ENCODE peak calls at places on chromosome 11, in six cellular contexts. F, H, G, Q, C and W are unnamed samples.

GRCh38 chr11:75319035-75319877 is 32.2 kb downstream of the ARRB1 start:
- DNase-seq in F (no peak), H (no peak), G (peak; percentile 25), Q (peak; percentile 67), C (no peak), W (no peak)

GRCh38 chr11:2483426-2483825 is 38.6 kb downstream of the KCNQ1 start:
- DNase-seq in F (no peak), H (no peak), G (no peak), Q (no peak), C (no peak), W (no peak)

GRCh38 chr11:84316866-84317560 is 1030.8 kb upstream of the CCDC90B start:
- DNase-seq in F (no peak), H (peak; percentile 15), G (no peak), Q (no peak), C (no peak), W (peak; percentile 1)

GRCh38 chr11:119335655-119336543 is 1.6 kb downstream of the RNF26 start:
- DNase-seq in F (peak; percentile 80), H (no peak), G (no peak), Q (no peak), C (no peak), W (no peak)

GRCh38 chr11:3166268-3167142 is 1.4 kb upstream of the OSBPL5 start:
- DNase-seq in F (peak; percentile 63), H (no peak), G (peak; percentile 26), Q (peak; percentile 36), C (no peak), W (no peak)

GRCh38 chr11:80937831-80938230 is 1497.0 kb upstream of the TENM4 start:
- DNase-seq in F (no peak), H (peak; percentile 57), G (no peak), Q (no peak), C (no peak), W (no peak)

GRCh38 chr11:12840871-12841516 is 166.8 kb downstream of the TEAD1 start:
- DNase-seq in F (no peak), H (no peak), G (no peak), Q (no peak), C (no peak), W (peak; percentile 45)

GRCh38 chr11:2670541-2671100 is 29.2 kb downstream of the KCNQ1OT1 start:
- DNase-seq in F (peak; percentile 22), H (no peak), G (no peak), Q (no peak), C (peak; percentile 38), W (no peak)

GRCh38 chr11:99069831-99070444 is 49.2 kb downstream of the CNTN5 start:
- DNase-seq in F (no peak), H (peak; percentile 15), G (no peak), Q (peak; percentile 12), C (no peak), W (no peak)

GRCh38 chr11:36689442-36689841 is 91.4 kb upstream of the RAG2 start:
- DNase-seq in F (no peak), H (no peak), G (no peak), Q (no peak), C (no peak), W (no peak)

GRCh38 chr11:74592063-74592440 is 330 bp upstream of the POLD3 start:
- DNase-seq in F (no peak), H (no peak), G (no peak), Q (no peak), C (no peak), W (no peak)

GRCh38 chr11:106917973-106918372 is 100.3 kb downstream of the GUCY1A2 start:
- DNase-seq in F (no peak), H (no peak), G (no peak), Q (no peak), C (no peak), W (no peak)

DNA sequence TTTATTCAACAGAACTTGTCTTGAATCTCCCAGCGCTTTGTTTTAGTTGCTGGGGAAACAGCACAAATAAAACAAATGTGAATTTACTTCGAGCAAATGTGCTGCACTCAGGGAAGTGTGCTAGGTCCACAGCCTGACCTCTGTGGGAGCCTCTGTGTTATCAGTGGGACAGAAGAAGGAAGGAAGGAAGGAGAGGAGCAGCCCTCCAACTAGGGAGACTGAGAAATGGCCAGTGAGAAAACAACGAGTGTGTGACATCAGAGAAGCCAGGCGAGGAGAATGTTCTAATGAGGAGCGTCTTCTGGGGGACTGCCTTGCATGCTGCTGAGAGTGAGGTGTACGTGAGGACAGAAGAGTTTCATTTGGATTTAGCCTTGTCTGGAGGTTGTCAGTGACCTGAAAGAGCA is 42.7 kb downstream of the PPP6R3 start:
- DNase-seq in F (no peak), H (no peak), G (no peak), Q (no peak), C (no peak), W (no peak)
- H3K27ac ChIP-seq in F (peak overlapping the region; percentile 44), H (no peak overlapping the region), G (no peak overlapping the region), Q (peak overlapping the region; percentile 54), C (no peak overlapping the region), W (no peak overlapping the region)

GRCh38 chr11:126408901-126409670 is 53.6 kb downstream of the ST3GAL4 start:
- DNase-seq in F (peak; percentile 50), H (no peak), G (no peak), Q (no peak), C (no peak), W (no peak)
- H3K27ac ChIP-seq in F (no peak overlapping the region), H (no peak overlapping the region), G (peak overlapping the region; percentile 23), Q (no peak overlapping the region), C (no peak overlapping the region), W (peak overlapping the region; percentile 36)

DNA sequence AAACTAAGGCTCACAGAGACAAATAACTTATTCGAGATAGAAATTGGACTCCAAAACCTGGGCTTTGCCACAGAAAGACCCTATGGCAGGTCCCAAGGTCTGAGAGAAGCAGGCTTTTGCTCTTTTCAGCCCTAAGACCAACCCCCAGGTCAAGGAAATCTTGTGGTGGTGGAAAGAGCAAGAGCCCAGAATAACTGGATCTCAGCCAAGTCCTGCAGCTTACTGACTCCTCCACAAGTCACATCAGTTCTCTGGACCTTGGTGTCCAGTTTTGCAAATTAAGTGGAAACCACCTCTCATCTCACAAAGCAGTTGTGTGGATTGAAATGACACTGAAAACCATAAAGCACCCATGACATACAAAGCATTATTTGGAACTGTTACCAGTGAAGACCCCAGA is 122.2 kb downstream of the C11orf58 start:
- DNase-seq in F (no peak), H (no peak), G (no peak), Q (no peak), C (no peak), W (no peak)
- H3K27ac ChIP-seq in F (no peak overlapping the region), H (no peak overlapping the region), G (peak overlapping the region; percentile 61), Q (no peak overlapping the region), C (no peak overlapping the region), W (no peak overlapping the region)

GRCh38 chr11:34501500-34501899 is 12.1 kb downstream of the ELF5 start:
- DNase-seq in F (no peak), H (peak; percentile 21), G (no peak), Q (no peak), C (no peak), W (peak; percentile 36)
- H3K27ac ChIP-seq in F (no peak overlapping the region), H (no peak overlapping the region), G (no peak overlapping the region), Q (no peak overlapping the region), C (no peak overlapping the region), W (peak overlapping the region; percentile 91)

GRCh38 chr11:61689164-61689496 is 8.9 kb downstream of the DAGLA start:
- DNase-seq in F (no peak), H (no peak), G (no peak), Q (no peak), C (no peak), W (no peak)

GRCh38 chr11:61690706-61691377 is 10.7 kb downstream of the DAGLA start:
- DNase-seq in F (no peak), H (no peak), G (no peak), Q (peak; percentile 82), C (no peak), W (no peak)

GRCh38 chr11:61686469-61686868 is 6.3 kb downstream of the DAGLA start:
- DNase-seq in F (no peak), H (no peak), G (no peak), Q (no peak), C (no peak), W (no peak)

GRCh38 chr11:61687420-61687819 is 7.2 kb downstream of the DAGLA start:
- DNase-seq in F (no peak), H (no peak), G (no peak), Q (no peak), C (no peak), W (no peak)

DNA sequence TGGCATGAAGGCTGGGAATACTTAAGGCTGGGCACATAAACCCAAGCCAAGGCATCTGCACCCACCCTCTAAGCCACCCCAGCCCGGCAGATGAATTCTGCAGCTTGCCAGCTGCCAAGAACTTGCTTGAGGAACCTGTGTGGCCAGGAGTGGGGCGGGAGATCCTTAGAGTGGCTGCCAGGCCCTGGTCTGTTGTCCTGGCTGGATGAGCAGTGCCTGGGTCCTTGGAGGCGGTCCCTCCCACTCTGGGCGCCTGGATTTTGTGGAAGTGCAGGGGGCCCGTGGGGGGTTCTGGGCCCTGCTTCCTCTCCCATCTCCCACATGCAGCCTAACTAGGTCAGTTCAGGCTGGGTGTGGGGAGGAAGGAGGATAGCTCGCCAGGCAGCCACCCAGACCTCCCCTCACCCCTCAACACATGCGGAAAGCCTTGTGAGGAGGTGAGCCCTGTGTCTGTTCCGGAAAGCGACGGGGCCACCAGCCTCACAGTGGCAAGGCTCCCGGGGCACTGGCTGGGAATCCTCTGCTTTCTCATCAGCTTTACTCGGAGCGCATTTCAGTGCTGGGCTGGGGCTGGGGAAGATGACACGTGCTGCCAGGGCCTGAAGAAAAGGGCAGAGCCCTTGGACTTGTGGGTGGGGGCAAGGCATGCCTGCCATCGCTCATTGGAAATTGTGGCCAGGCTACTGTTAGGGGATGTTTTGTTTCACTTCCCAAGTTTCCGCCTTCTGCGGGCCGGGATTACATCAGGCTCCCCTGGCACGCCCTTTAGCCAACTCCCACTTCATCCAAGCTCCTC is 8.4 kb downstream of the DAGLA start:
- DNase-seq in F (no peak), H (no peak), G (peak; percentile 72), Q (peak; percentile 83), C (no peak), W (peak; percentile 34)
- H3K27ac ChIP-seq in F (peak overlapping the region; percentile 81), H (no peak overlapping the region), G (peak overlapping the region; percentile 71), Q (peak overlapping the region; percentile 90), C (no peak overlapping the region), W (peak overlapping the region; percentile 82)

GRCh38 chr11:64767344-64768299 is 7.8 kb upstream of the PYGM start:
- DNase-seq in F (peak; percentile 91), H (peak; percentile 19), G (peak; percentile 73), Q (peak; percentile 77), C (peak; percentile 95), W (no peak)
- H3K27ac ChIP-seq in F (peak overlapping the region; percentile 91), H (no peak overlapping the region), G (peak overlapping the region; percentile 44), Q (peak overlapping the region; percentile 69), C (peak overlapping the region; percentile 15), W (peak overlapping the region; percentile 85)

DNA sequence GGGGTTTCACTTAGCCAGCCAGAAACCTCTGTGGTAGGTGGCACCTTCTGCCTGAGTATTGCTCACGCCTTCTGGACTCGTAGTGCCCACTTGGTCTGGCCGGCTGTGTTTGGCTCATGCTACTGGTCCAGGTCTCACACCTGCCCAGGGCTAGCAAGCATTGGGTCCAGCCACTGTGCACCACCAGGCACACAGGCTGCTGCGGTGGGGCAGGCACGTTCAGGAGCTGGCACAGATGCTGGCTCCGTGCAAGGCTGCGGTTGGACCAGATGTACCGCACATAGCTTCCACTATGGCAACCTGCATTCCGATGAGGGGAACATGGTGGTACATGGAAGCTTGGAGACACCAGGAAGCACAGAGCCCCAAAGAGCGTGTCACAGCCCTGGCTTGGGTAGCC is 34.8 kb upstream of the EXPH5 start:
- DNase-seq in F (no peak), H (no peak), G (no peak), Q (no peak), C (no peak), W (no peak)
- H3K27ac ChIP-seq in F (no peak overlapping the region), H (no peak overlapping the region), G (no peak overlapping the region), Q (no peak overlapping the region), C (no peak overlapping the region), W (no peak overlapping the region)